ENCODE peak calls at places on chromosome 14, in four cellular contexts. N is thoracic aorta, T is astrocyte of the spinal cord, U is testis. B is an unnamed sample.
A peak's percentile ranks its signal among the peaks of the same experiment; 100 is the strongest.

GRCh38 chr14:82447586-82447985 is 913.9 kb upstream of the SEL1L start:
- DNase-seq in N (no peak), T (no peak), U (no peak), B (no peak)

GRCh38 chr14:77032854-77033621 is 4.5 kb upstream of the IRF2BPL start:
- DNase-seq in N (peak; percentile 81), T (peak; percentile 96), U (peak; percentile 91), B (peak; percentile 95)

GRCh38 chr14:61188196-61188595 is 92.9 kb downstream of the TMEM30B start:
- DNase-seq in N (no peak), T (no peak), U (peak; percentile 55), B (no peak)

GRCh38 chr14:63435838-63436237 is 107.3 kb downstream of the PPP2R5E start:
- DNase-seq in N (peak; percentile 66), T (peak; percentile 52), U (peak; percentile 76), B (peak; percentile 76)

GRCh38 chr14:74955229-74955999 is at the start of gene PGF:
- DNase-seq in N (no peak), T (peak; percentile 30), U (peak; percentile 75), B (no peak)

GRCh38 chr14:52068741-52069616 is at the start of gene NID2:
- DNase-seq in N (no peak), T (peak; percentile 95), U (peak; percentile 84), B (peak; percentile 93)

GRCh38 chr14:65972346-65972745 is 513.8 kb upstream of the CCDC196 start:
- DNase-seq in N (no peak), T (no peak), U (no peak), B (no peak)

GRCh38 chr14:57512221-57512620 is 18.6 kb upstream of the CCDC198 start:
- DNase-seq in N (no peak), T (no peak), U (no peak), B (no peak)

GRCh38 chr14:74952195-74952665 is 3.2 kb downstream of the PGF start:
- DNase-seq in N (no peak), T (no peak), U (no peak), B (no peak)

GRCh38 chr14:36047912-36048311 is 128.6 kb downstream of the PTCSC3 start:
- DNase-seq in N (no peak), T (no peak), U (no peak), B (no peak)

GRCh38 chr14:72024043-72024407 is 91.8 kb downstream of the RGS6 start:
- DNase-seq in N (no peak), T (peak; percentile 3), U (peak; percentile 67), B (no peak)

GRCh38 chr14:98370352-98370751 is 901.6 kb downstream of the BCL11B start:
- DNase-seq in N (no peak), T (no peak), U (no peak), B (no peak)

GRCh38 chr14:69046468-69046867 is 67.4 kb upstream of the ACTN1 start:
- DNase-seq in N (no peak), T (peak; percentile 53), U (no peak), B (no peak)

GRCh38 chr14:58298477-58298879 is at the start of gene ARID4A:
- DNase-seq in N (peak; percentile 70), T (no peak), U (peak; percentile 97), B (no peak)

GRCh38 chr14:94702629-94703028 is 67.3 kb downstream of the GSC start:
- DNase-seq in N (no peak), T (no peak), U (no peak), B (no peak)

GRCh38 chr14:60169722-60170121 is 4.5 kb upstream of the DHRS7 start:
- DNase-seq in N (no peak), T (no peak), U (no peak), B (no peak)

GRCh38 chr14:64952598-64953309 is 10.2 kb upstream of the GPX2 start:
- DNase-seq in N (no peak), T (peak; percentile 32), U (no peak), B (no peak)

GRCh38 chr14:77271113-77271710 is at the start of gene NGB:
- DNase-seq in N (no peak), T (no peak), U (no peak), B (no peak)

GRCh38 chr14:60760648-60761364 is 26.2 kb downstream of the MNAT1 start:
- DNase-seq in N (no peak), T (no peak), U (no peak), B (no peak)

GRCh38 chr14:25150934-25151790 is 101.2 kb upstream of the STXBP6 start:
- DNase-seq in N (no peak), T (peak; percentile 52), U (no peak), B (no peak)

GRCh38 chr14:85443001-85443400 is 86.9 kb upstream of the FLRT2 start:
- DNase-seq in N (no peak), T (no peak), U (no peak), B (no peak)

GRCh38 chr14:51023964-51024363 is 70.9 kb downstream of the TRIM9 start:
- DNase-seq in N (no peak), T (peak; percentile 8), U (no peak), B (no peak)

GRCh38 chr14:63164108-63164683 is 40.0 kb upstream of the RHOJ start:
- DNase-seq in N (no peak), T (no peak), U (no peak), B (no peak)

GRCh38 chr14:69101331-69101826 is 51.5 kb downstream of the DCAF5 start:
- DNase-seq in N (no peak), T (peak; percentile 85), U (peak; percentile 19), B (peak; percentile 55)

GRCh38 chr14:94394594-94395305 is 6.3 kb upstream of the SERPINA1 start:
- DNase-seq in N (no peak), T (no peak), U (peak; percentile 33), B (no peak)

GRCh38 chr14:60573943-60574496 is 65.1 kb downstream of the SIX6 start:
- DNase-seq in N (no peak), T (no peak), U (no peak), B (no peak)

GRCh38 chr14:59354666-59355065 is 110.5 kb downstream of the GPR135 start:
- DNase-seq in N (no peak), T (no peak), U (no peak), B (peak; percentile 55)

GRCh38 chr14:96986701-96987474 is 189.7 kb downstream of the VRK1 start:
- DNase-seq in N (no peak), T (no peak), U (no peak), B (no peak)

GRCh38 chr14:89237923-89238529 is 179.0 kb downstream of the FOXN3 start:
- DNase-seq in N (no peak), T (peak; percentile 38), U (no peak), B (no peak)

GRCh38 chr14:67579040-67579439 is 21.0 kb downstream of the PIGH start:
- DNase-seq in N (no peak), T (no peak), U (no peak), B (no peak)

GRCh38 chr14:67579636-67580035 is 20.4 kb downstream of the PIGH start:
- DNase-seq in N (no peak), T (no peak), U (no peak), B (no peak)

GRCh38 chr14:67582061-67582460 is 18.0 kb downstream of the PIGH start:
- DNase-seq in N (no peak), T (no peak), U (no peak), B (no peak)

GRCh38 chr14:67577909-67578749 is 21.9 kb downstream of the PIGH start:
- DNase-seq in N (no peak), T (no peak), U (no peak), B (no peak)

GRCh38 chr14:67580336-67581230 is 19.5 kb downstream of the PIGH start:
- DNase-seq in N (no peak), T (no peak), U (no peak), B (no peak)
- TF ChIP-seq CTCF in N (no peak), T (no peak), U (no peak), B (no peak)

GRCh38 chr14:41607119-41607785 is 576 bp downstream of the LRFN5 start:
- DNase-seq in N (no peak), T (peak; percentile 56), U (no peak), B (no peak)
- H3K4me3 ChIP-seq in N (peak overlapping the region; percentile 71), T (peak overlapping the region; percentile 52), U (peak overlapping the region; percentile 63), B (peak overlapping the region; percentile 79)

GRCh38 chr14:22614240-22614799 is 16.2 kb downstream of the ABHD4 start:
- DNase-seq in N (no peak), T (peak; percentile 96), U (no peak), B (peak; percentile 84)

GRCh38 chr14:22607291-22607690 is 9.2 kb downstream of the ABHD4 start:
- DNase-seq in N (no peak), T (peak; percentile 37), U (no peak), B (no peak)

GRCh38 chr14:22613736-22614239 is 15.7 kb downstream of the ABHD4 start:
- DNase-seq in N (no peak), T (no peak), U (no peak), B (no peak)

GRCh38 chr14:22610931-22611330 is 12.8 kb downstream of the ABHD4 start:
- DNase-seq in N (no peak), T (no peak), U (no peak), B (no peak)

GRCh38 chr14:22613091-22613695 is 15.1 kb downstream of the ABHD4 start:
- DNase-seq in N (no peak), T (peak; percentile 15), U (no peak), B (no peak)
- TF ChIP-seq CTCF in N (no peak), T (no peak), U (no peak), B (peak; percentile 38)

GRCh38 chr14:101562659-101563351 is 1.5 kb downstream of the DIO3 start:
- DNase-seq in N (no peak), T (no peak), U (no peak), B (no peak)
- H3K4me3 ChIP-seq in N (no peak overlapping the region), T (no peak overlapping the region), U (no peak overlapping the region), B (no peak overlapping the region)

GRCh38 chr14:100138955-100139354 is 20.5 kb downstream of the DEGS2 start:
- DNase-seq in N (no peak), T (no peak), U (no peak), B (no peak)

GRCh38 chr14:100138082-100138787 is 21.2 kb downstream of the DEGS2 start:
- DNase-seq in N (no peak), T (no peak), U (no peak), B (no peak)

GRCh38 chr14:100142073-100143040 is 17.1 kb downstream of the DEGS2 start:
- DNase-seq in N (no peak), T (no peak), U (peak; percentile 57), B (no peak)

GRCh38 chr14:100141133-100141497 is 18.3 kb downstream of the DEGS2 start:
- DNase-seq in N (no peak), T (no peak), U (no peak), B (no peak)

GRCh38 chr14:100140452-100141132 is 18.9 kb downstream of the DEGS2 start:
- DNase-seq in N (no peak), T (peak; percentile 20), U (no peak), B (no peak)
- TF ChIP-seq CTCF in N (no peak), T (peak; percentile 43), U (no peak), B (peak; percentile 48)

GRCh38 chr14:55028476-55028875 is 1.4 kb downstream of the SOCS4 start:
- DNase-seq in N (no peak), T (no peak), U (no peak), B (no peak)
- H3K4me3 ChIP-seq in N (peak overlapping the region; percentile 91), T (peak overlapping the region; percentile 73), U (no peak overlapping the region), B (peak overlapping the region; percentile 87)